ENCODE peak calls at places on chromosomes 1 and 21, in nine cellular contexts. V, H, K, F, S, P, L, B and Y are unnamed samples.

GRCh38 chr1:232029297-232029696 is 402.7 kb downstream of the DISC1 start:
- DNase-seq in P (no peak), L (no peak), V (no peak), S (no peak), F (no peak), K (no peak), H (no peak), B (no peak), Y (no peak)

GRCh38 chr1:196733091-196733970 is 41.3 kb upstream of the CFHR3 start:
- DNase-seq in P (no peak), L (no peak), B (no peak), F (no peak), K (no peak), V (no peak), S (no peak), H (no peak), Y (no peak)

GRCh38 chr21:46661211-46661625 is 25.7 kb downstream of the PRMT2 start:
- DNase-seq in H (peak; percentile 71), F (peak; percentile 80), B (no peak), V (peak; percentile 48), L (peak; percentile 54), S (no peak), K (no peak), P (peak; percentile 70), Y (peak; percentile 85)

GRCh38 chr21:42347601-42348327 is 3.0 kb downstream of the TFF2 start:
- DNase-seq in V (no peak), F (no peak), S (no peak), H (no peak), P (no peak), K (peak; percentile 77), L (no peak), B (no peak), Y (no peak)

GRCh38 chr1:15797614-15798390 is 9.6 kb downstream of the UQCRHL start:
- DNase-seq in B (no peak), K (no peak), V (no peak), H (no peak), S (peak; percentile 31), P (no peak), F (no peak), L (no peak), Y (no peak)

GRCh38 chr1:59674605-59675004 is 140.1 kb upstream of the HOOK1 start:
- DNase-seq in L (no peak), S (no peak), P (no peak), V (no peak), F (no peak), K (no peak), B (no peak), H (peak; percentile 32), Y (no peak)

GRCh38 chr1:235943581-235944114 is 76.9 kb upstream of the LYST start:
- DNase-seq in L (peak; percentile 96), V (no peak), K (no peak), H (no peak), P (no peak), F (no peak), B (no peak), S (peak; percentile 84), Y (no peak)

GRCh38 chr1:180920193-180920592 is 7.5 kb downstream of the KIAA1614 start:
- DNase-seq in S (no peak), P (no peak), K (no peak), L (no peak), B (no peak), V (no peak), F (no peak), H (no peak), Y (no peak)

GRCh38 chr1:216739771-216740170 is 16.5 kb upstream of the ESRRG start:
- DNase-seq in L (no peak), S (no peak), H (no peak), K (no peak), V (no peak), P (no peak), B (no peak), F (no peak), Y (no peak)

DNA sequence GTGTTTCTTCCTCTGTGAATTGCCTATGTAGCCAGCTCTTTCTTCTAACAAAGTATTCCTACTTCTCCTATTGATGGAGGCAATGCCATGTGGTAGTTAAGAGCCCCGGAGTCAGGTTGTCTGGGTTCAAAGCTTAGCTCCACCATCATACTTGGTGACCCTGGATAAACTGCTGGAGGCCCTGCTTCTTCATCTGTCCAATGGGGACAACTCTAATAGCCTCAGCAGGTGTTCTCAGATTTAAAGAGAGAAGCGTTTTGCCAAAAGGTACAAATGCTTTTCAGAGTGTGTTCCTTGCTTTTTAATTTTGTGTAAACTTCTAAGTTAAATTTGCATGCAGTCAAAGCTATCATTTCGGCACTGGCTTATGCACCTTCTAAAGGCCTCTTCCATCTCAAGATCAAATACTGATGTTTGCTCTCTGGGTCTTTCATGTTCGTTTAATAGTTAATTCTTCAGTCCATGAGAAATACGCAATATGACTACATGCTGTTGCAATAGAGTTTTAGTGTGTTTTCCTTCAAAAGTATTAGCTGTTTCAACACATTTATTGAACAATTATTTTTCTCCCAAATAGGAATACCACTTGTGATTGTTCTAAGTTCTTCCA is 75.8 kb downstream of the CAPZB start:
- DNase-seq in S (no peak), B (no peak), V (no peak), P (no peak), L (no peak), K (no peak), F (no peak), H (no peak), Y (no peak)
- TF ChIP-seq CTCF in S (no peak), B (no peak), V (no peak), P (no peak), L (no peak), K (no peak), F (no peak), H (no peak), Y (no peak)

GRCh38 chr1:84668185-84668584 is 22.1 kb downstream of the SSX2IP start:
- DNase-seq in B (no peak), K (no peak), F (no peak), V (no peak), S (peak; percentile 28), H (no peak), L (no peak), P (no peak), Y (no peak)
- TF ChIP-seq CTCF in B (no peak), K (no peak), F (peak; percentile 25), V (no peak), S (peak; percentile 62), H (no peak), L (peak; percentile 27), P (peak; percentile 42), Y (no peak)

GRCh38 chr1:109803901-109804331 is 40.2 kb upstream of the EPS8L3 start:
- DNase-seq in K (peak; percentile 82), P (no peak), V (no peak), L (no peak), H (no peak), S (no peak), F (peak; percentile 48), B (no peak), Y (no peak)

GRCh38 chr1:109800291-109800690 is 36.6 kb upstream of the EPS8L3 start:
- DNase-seq in H (no peak), F (no peak), V (no peak), P (no peak), K (no peak), L (no peak), S (no peak), B (no peak), Y (no peak)

GRCh38 chr1:109801791-109802135 is 38.0 kb upstream of the EPS8L3 start:
- DNase-seq in B (no peak), S (no peak), V (no peak), L (no peak), K (peak; percentile 57), H (no peak), P (no peak), F (peak; percentile 22), Y (no peak)

GRCh38 chr1:109802901-109803561 is 39.3 kb upstream of the EPS8L3 start:
- DNase-seq in H (no peak), K (peak; percentile 79), B (no peak), F (peak; percentile 2), L (no peak), V (no peak), S (no peak), P (no peak), Y (peak; percentile 73)

DNA sequence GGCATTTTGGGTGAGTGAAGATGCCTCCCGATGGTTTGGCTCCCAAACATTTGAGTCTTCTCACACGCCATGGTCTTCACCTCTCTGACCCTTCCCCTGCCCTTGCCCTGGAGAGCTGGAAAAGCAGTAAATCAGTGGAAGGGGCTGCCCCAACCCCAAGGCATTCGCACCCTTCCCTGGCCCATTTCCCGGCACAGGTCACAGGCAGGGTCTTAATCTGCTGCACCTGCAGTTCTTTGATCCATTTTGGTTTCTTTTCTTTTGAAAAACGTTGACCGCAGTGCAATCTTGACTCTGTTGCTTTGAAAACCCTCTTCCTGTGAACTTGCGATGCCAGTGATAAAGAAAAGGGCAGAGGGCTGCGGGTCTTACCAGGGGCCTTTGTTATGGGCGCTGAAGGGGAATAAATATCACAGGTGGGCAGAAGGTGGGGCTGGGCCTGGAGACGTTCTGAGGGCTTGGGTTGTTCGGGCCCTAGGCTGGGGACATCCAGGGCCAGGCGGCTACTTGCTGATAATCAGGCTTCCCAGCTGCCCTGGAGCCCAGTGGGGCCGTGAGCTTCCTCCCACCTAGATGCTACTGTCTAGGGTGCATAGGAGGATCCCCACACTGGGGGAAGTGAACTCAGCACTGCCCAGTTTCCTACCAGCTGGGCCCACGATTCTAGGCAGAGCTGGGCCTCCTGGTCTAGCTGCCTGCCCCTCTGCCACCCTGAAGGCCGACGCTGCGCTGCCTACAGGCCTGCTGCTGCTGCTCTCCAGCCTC is 38.6 kb upstream of the EPS8L3 start:
- DNase-seq in F (peak; percentile 46), V (no peak), P (no peak), S (no peak), L (no peak), H (no peak), K (peak; percentile 81), B (no peak), Y (no peak)
- TF ChIP-seq CTCF in F (no peak), V (no peak), P (no peak), S (no peak), L (no peak), H (no peak), K (no peak), B (no peak), Y (no peak)

GRCh38 chr1:203704120-203704519 is 60.9 kb upstream of the LAX1 start:
- DNase-seq in P (no peak), K (no peak), V (no peak), H (no peak), F (no peak), B (no peak), L (no peak), S (no peak), Y (no peak)

GRCh38 chr1:203700901-203701300 is 64.1 kb upstream of the LAX1 start:
- DNase-seq in L (no peak), K (no peak), V (no peak), F (no peak), H (no peak), S (no peak), P (no peak), B (no peak), Y (no peak)

GRCh38 chr1:203701606-203702005 is 63.4 kb upstream of the LAX1 start:
- DNase-seq in K (no peak), F (no peak), L (no peak), S (peak; percentile 22), P (no peak), V (no peak), B (no peak), H (no peak), Y (no peak)

GRCh38 chr1:203702130-203702577 is 62.8 kb upstream of the LAX1 start:
- DNase-seq in P (peak; percentile 59), B (peak; percentile 56), K (peak; percentile 88), L (peak; percentile 11), H (peak; percentile 68), S (peak; percentile 82), V (peak; percentile 75), F (peak; percentile 62), Y (peak; percentile 79)

GRCh38 chr1:203703586-203703985 is 61.4 kb upstream of the LAX1 start:
- DNase-seq in L (no peak), V (no peak), P (no peak), F (no peak), B (no peak), S (no peak), H (no peak), K (no peak), Y (no peak)
- TF ChIP-seq CTCF in L (no peak), V (no peak), P (no peak), F (no peak), B (no peak), S (no peak), H (no peak), K (no peak), Y (no peak)